ENCODE peak calls at places on chromosomes 16 and 17, in seven cellular contexts. J, D, P, Y, G, M and F are unnamed samples.

GRCh38 chr16:46889942-46890300 is 5.8 kb downstream of the GPT2 start:
- DNase-seq in J (no peak), D (no peak), P (no peak), Y (no peak), G (no peak), M (no peak), F (no peak)

GRCh38 chr17:65638221-65638940 is 76.9 kb upstream of the AXIN2 start:
- DNase-seq in J (no peak), D (no peak), P (no peak), Y (no peak), G (no peak), M (no peak), F (no peak)

GRCh38 chr17:21042434-21043295 is at the start of gene USP22:
- DNase-seq in J (no peak), D (no peak), P (no peak), Y (no peak), G (no peak), M (no peak), F (no peak)

GRCh38 chr17:72125226-72125651 is 4.4 kb downstream of the SOX9 start:
- DNase-seq in J (no peak), D (no peak), P (no peak), Y (no peak), G (no peak), M (no peak), F (no peak)

GRCh38 chr17:50765454-50766221 is 1.7 kb downstream of the ANKRD40CL start:
- DNase-seq in J (no peak), D (peak), P (peak), Y (no peak), G (no peak), M (no peak), F (no peak)

GRCh38 chr17:47889734-47890529 is 6.1 kb upstream of the SP2 start:
- DNase-seq in J (peak), D (peak), P (peak), Y (peak), G (peak), M (peak), F (peak)

GRCh38 chr16:979859-980594 is 1.5 kb upstream of the SOX8 start:
- DNase-seq in J (no peak), D (no peak), P (no peak), Y (no peak), G (no peak), M (no peak), F (no peak)

GRCh38 chr16:68355447-68356248 is 44.8 kb downstream of the PRMT7 start:
- DNase-seq in J (no peak), D (peak), P (no peak), Y (no peak), G (no peak), M (no peak), F (no peak)

GRCh38 chr16:87498324-87499188 is 5.7 kb upstream of the ZCCHC14 start:
- DNase-seq in J (no peak), D (no peak), P (no peak), Y (no peak), G (no peak), M (no peak), F (no peak)

GRCh38 chr16:23848958-23849357 is 13.2 kb downstream of the PRKCB start:
- DNase-seq in J (no peak), D (no peak), P (no peak), Y (no peak), G (no peak), M (no peak), F (no peak)

GRCh38 chr16:48223490-48223889 is 20.6 kb upstream of the LONP2 start:
- DNase-seq in J (no peak), D (no peak), P (no peak), Y (no peak), G (no peak), M (peak), F (no peak)

GRCh38 chr17:69457603-69458002 is 43.1 kb downstream of the MAP2K6 start:
- DNase-seq in J (no peak), D (no peak), P (no peak), Y (no peak), G (no peak), M (no peak), F (no peak)
- TF ChIP-seq CTCF in J (no peak), D (no peak), P (no peak), Y (no peak), G (no peak), M (no peak), F (no peak)

GRCh38 chr17:45384047-45384799 is 48.4 kb downstream of the ARHGAP27 start:
- DNase-seq in J (no peak), D (no peak), P (no peak), Y (peak), G (no peak), M (no peak), F (no peak)
- TF ChIP-seq CTCF in J (no peak), D (no peak), P (no peak), Y (no peak), G (no peak), M (no peak), F (no peak)

GRCh38 chr17:27263386-27263785 is 30.5 kb upstream of the WSB1 start:
- DNase-seq in J (no peak), D (no peak), P (no peak), Y (no peak), G (no peak), M (no peak), F (no peak)

GRCh38 chr17:27264068-27264812 is 29.7 kb upstream of the WSB1 start:
- DNase-seq in J (no peak), D (no peak), P (no peak), Y (no peak), G (no peak), M (no peak), F (no peak)

GRCh38 chr17:27266228-27266627 is 27.7 kb upstream of the WSB1 start:
- DNase-seq in J (no peak), D (no peak), P (no peak), Y (no peak), G (no peak), M (no peak), F (no peak)

GRCh38 chr17:27268394-27269085 is 25.4 kb upstream of the WSB1 start:
- DNase-seq in J (no peak), D (no peak), P (no peak), Y (no peak), G (no peak), M (no peak), F (no peak)

GRCh38 chr17:27265333-27265732 is 28.6 kb upstream of the WSB1 start:
- DNase-seq in J (no peak), D (no peak), P (no peak), Y (no peak), G (no peak), M (no peak), F (no peak)
- TF ChIP-seq CTCF in J (no peak), D (no peak), P (no peak), Y (no peak), G (no peak), M (no peak), F (no peak)

DNA sequence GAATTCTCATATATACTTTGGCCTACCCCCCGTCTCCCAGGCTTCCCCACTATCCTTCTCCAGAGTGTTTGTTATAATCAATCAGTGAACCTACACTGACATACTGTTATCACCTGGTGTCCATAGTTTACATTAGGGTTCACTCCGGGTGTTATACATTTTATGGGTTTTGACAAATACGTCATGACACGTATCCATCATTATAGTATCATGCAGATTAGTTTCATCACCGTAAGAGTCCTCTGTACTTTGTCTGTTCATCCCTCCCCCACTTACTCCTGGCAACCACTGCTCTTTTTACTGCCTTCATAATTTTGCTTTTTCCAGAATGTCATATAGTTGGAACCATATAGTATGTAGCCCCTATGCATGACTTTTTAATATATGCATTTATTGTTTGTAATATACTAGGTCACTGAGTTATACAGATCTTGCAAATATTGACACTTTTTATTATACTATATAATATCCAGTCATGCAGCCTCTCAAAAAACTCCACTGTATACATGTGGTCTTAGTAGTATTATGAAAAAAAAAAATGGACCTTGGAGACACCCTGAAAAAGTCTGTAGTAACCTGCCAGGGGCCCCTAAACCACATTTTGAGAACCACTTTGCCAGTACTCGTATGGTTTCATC is 28.4 kb downstream of the PPM1D start:
- DNase-seq in J (no peak), D (no peak), P (no peak), Y (no peak), G (no peak), M (no peak), F (no peak)
- TF ChIP-seq CTCF in J (no peak), D (no peak), P (no peak), Y (no peak), G (no peak), M (no peak), F (no peak)